ENCODE peak calls at places on chromosomes 11 and 22, in nine cellular contexts. Z is right lobe of liver, U is stomach, N is lower leg skin, K is heart left ventricle, W is A549, I is NB4, T is uterus, X is H54. J is an unnamed sample.

GRCh38 chr11:95675585-95675984 is 114.0 kb downstream of the FAM76B start:
- DNase-seq in Z (no peak), U (no peak), N (no peak), K (no peak), W (no peak), I (no peak), T (no peak), X (no peak), J (no peak)

GRCh38 chr22:23119492-23120414 is 22.0 kb downstream of the RSPH14 start:
- DNase-seq in Z (no peak), U (no peak), N (no peak), K (no peak), W (no peak), I (no peak), T (no peak), X (no peak), J (no peak)

GRCh38 chr11:61369372-61370348 is 7.5 kb downstream of the TMEM138 start:
- DNase-seq in Z (peak; percentile 91), U (no peak), N (no peak), K (peak; percentile 78), W (no peak), I (no peak), T (peak; percentile 80), X (no peak), J (peak; percentile 83)

GRCh38 chr11:17476317-17477083 is at the start of gene ABCC8:
- DNase-seq in Z (no peak), U (peak; percentile 47), N (no peak), K (no peak), W (peak; percentile 22), I (no peak), T (no peak), X (no peak), J (no peak)

GRCh38 chr11:116596346-116597260 is 176.2 kb downstream of the BUD13 start:
- DNase-seq in Z (no peak), U (no peak), N (peak; percentile 61), K (no peak), W (no peak), I (no peak), T (no peak), X (no peak), J (no peak)

GRCh38 chr11:20790622-20791021 is 121.2 kb downstream of the NELL1 start:
- DNase-seq in Z (no peak), U (no peak), N (no peak), K (no peak), W (no peak), I (no peak), T (no peak), X (no peak), J (peak; percentile 21)

GRCh38 chr22:47400701-47401591 is 638.5 kb downstream of the TBC1D22A start:
- DNase-seq in Z (no peak), U (no peak), N (no peak), K (no peak), W (no peak), I (no peak), T (no peak), X (no peak), J (no peak)

GRCh38 chr11:121763526-121763925 is 310.8 kb upstream of the SORL1-AS1 start:
- DNase-seq in Z (no peak), U (no peak), N (no peak), K (no peak), W (no peak), I (no peak), T (no peak), X (no peak), J (no peak)

GRCh38 chr11:62919476-62919875 is 1.7 kb downstream of the CHRM1 start:
- DNase-seq in Z (no peak), U (no peak), N (no peak), K (peak; percentile 4), W (no peak), I (no peak), T (no peak), X (no peak), J (no peak)

GRCh38 chr11:64060861-64061444 is 25.2 kb downstream of the FLRT1 start:
- DNase-seq in Z (no peak), U (peak; percentile 28), N (no peak), K (peak; percentile 65), W (peak; percentile 34), I (no peak), T (no peak), X (peak; percentile 78), J (peak; percentile 69)

GRCh38 chr11:61690706-61691377 is 10.7 kb downstream of the DAGLA start:
- DNase-seq in Z (no peak), U (no peak), N (no peak), K (no peak), W (no peak), I (no peak), T (no peak), X (no peak), J (no peak)

GRCh38 chr11:47766363-47767227 is 546 bp downstream of the FNBP4 start:
- DNase-seq in Z (peak; percentile 76), U (peak; percentile 79), N (peak; percentile 96), K (peak; percentile 81), W (peak; percentile 68), I (peak; percentile 68), T (peak; percentile 65), X (peak; percentile 35), J (peak; percentile 84)

GRCh38 chr11:47773882-47774281 is 6.7 kb upstream of the FNBP4 start:
- DNase-seq in Z (no peak), U (no peak), N (no peak), K (no peak), W (no peak), I (no peak), T (no peak), X (no peak), J (peak; percentile 7)

GRCh38 chr11:47765086-47765485 is 2.1 kb downstream of the FNBP4 start:
- DNase-seq in Z (no peak), U (no peak), N (no peak), K (no peak), W (no peak), I (no peak), T (no peak), X (no peak), J (no peak)

GRCh38 chr11:47768090-47768620 is 1.0 kb upstream of the FNBP4 start:
- DNase-seq in Z (peak; percentile 48), U (peak; percentile 49), N (peak; percentile 94), K (peak; percentile 87), W (peak; percentile 82), I (peak; percentile 39), T (peak; percentile 64), X (peak; percentile 62), J (peak; percentile 86)
- TF ChIP-seq POLR2A in Z (peak; percentile 75), U (peak; percentile 57), N (no peak), K (peak; percentile 91), W (peak; percentile 45), I (no peak), T (peak; percentile 70), X (peak; percentile 66), J (peak; percentile 60)

DNA sequence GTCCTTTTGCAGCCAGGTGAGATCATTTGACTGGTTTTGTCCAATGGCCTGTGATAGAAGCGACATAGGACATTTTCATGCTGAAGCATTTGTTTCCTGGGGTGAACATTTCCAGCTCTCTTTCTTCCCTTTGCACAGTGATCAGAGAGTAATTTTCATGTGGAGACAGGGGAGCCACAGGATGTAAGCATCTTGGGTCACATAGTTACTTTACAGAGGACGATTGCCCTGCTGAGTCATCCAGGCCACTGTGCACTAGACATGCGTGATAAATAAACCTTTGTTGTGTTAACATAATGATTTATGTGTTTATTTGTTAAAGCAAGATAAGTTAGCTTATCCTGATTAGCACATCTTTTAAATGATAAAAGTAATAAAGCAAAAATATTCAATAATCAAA is 263.5 kb upstream of the CCDC179 start:
- DNase-seq in Z (no peak), U (no peak), N (no peak), K (no peak), W (peak; percentile 16), I (no peak), T (no peak), X (no peak), J (no peak)
- TF ChIP-seq POLR2A in Z (no peak), U (no peak), N (no peak), K (no peak), W (no peak), I (no peak), T (no peak), X (no peak), J (no peak)

GRCh38 chr11:128757886-128758612 is 64.2 kb downstream of the FLI1 start:
- DNase-seq in Z (no peak), U (no peak), N (no peak), K (no peak), W (no peak), I (no peak), T (no peak), X (no peak), J (no peak)
- TF ChIP-seq POLR2A in Z (no peak), U (no peak), N (no peak), K (no peak), W (no peak), I (no peak), T (no peak), X (no peak), J (no peak)

GRCh38 chr11:14320020-14320419 is 39.0 kb downstream of the RRAS2 start:
- DNase-seq in Z (no peak), U (no peak), N (no peak), K (no peak), W (no peak), I (no peak), T (no peak), X (no peak), J (no peak)
- TF ChIP-seq POLR2A in Z (no peak), U (no peak), N (no peak), K (no peak), W (no peak), I (no peak), T (no peak), X (no peak), J (no peak)

DNA sequence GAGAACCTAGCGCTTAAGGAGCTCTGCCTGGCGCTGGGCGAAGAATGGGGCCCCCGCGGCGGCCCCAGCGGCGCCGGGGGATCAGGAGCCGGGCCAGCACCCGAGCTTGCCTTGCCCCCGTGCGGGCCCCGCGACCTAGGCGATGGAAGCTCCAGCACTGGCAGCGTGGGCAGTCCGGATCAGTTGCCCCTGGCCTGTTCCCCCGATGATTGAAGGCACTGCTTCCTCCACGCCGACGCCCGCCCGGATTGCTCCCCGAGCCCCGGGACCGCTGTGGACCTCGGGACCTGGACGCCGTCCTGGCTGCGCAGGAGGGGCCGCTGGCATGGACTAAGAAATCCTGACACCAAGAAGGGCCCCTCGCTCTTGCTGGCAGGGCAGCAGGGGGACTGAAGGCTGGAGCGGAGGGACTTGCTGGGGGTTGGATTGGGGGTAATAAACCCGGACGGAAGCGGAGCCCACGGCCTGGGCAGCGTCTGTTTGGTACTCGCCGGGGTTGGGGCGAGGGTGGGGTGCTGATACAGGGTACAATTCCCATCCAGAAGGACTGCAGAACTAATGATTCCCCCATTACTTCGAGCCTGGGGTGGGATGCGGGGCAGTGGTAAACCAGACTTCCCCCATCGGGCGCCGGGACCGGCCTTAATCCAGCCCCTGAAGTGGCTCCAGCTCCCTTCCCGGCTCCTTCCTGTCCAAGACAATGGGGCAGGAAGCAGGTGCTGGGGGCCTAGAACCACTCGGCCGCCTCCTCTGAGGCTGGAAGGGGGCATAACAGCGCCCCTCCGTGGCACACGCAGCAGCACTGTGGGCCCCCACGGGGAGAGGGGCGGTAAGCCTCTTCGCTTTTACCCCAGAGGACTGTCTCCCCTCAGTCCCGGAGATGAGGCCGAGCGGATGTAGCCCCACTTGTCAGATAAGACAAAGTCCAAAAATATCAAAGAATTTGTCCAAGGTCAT is 985 bp downstream of the CCDC85B start:
- DNase-seq in Z (no peak), U (no peak), N (peak; percentile 91), K (peak; percentile 79), W (peak; percentile 52), I (peak; percentile 84), T (peak; percentile 59), X (no peak), J (peak; percentile 49)
- TF ChIP-seq POLR2A in Z (peak; percentile 13), U (no peak), N (no peak), K (peak; percentile 46), W (peak; percentile 7), I (peak; percentile 10), T (no peak), X (peak; percentile 10), J (no peak)

J was measured in testis.